ENCODE peak calls at places on chromosomes 12 and 14, in four cellular contexts. A is fibroblast of mammary gland, V is T-helper 22 cell, W is posterior vena cava. I is an unnamed sample.

GRCh38 chr14:69693145-69693544 is 73.8 kb upstream of the SRSF5 start:
- DNase-seq in W (peak), V (no peak), A (peak), I (no peak)

GRCh38 chr12:7602287-7602686 is 63.4 kb downstream of the APOBEC1 start:
- DNase-seq in A (peak), V (no peak), W (no peak), I (peak)

GRCh38 chr12:49332441-49332861 is 4.5 kb downstream of the C1QL4 start:
- DNase-seq in A (no peak), V (no peak), W (peak), I (no peak)

GRCh38 chr12:91513354-91513753 is 330.7 kb upstream of the DCN start:
- DNase-seq in W (no peak), V (no peak), A (peak), I (peak)

GRCh38 chr12:66848967-66849366 is 170.1 kb upstream of the GRIP1 start:
- DNase-seq in W (no peak), V (no peak), A (peak), I (peak)

GRCh38 chr12:18457362-18457761 is 196.0 kb downstream of the PIK3C2G start:
- DNase-seq in V (no peak), A (peak), W (no peak), I (no peak)

GRCh38 chr12:60290532-60290931 is 694.7 kb downstream of the SLC16A7 start:
- DNase-seq in V (no peak), W (no peak), A (no peak), I (no peak)

GRCh38 chr12:43836455-43836989 is 641 bp downstream of the TMEM117 start:
- DNase-seq in V (no peak), A (peak), W (no peak), I (peak)

GRCh38 chr12:29148958-29149690 is at the start of gene FAR2:
- DNase-seq in W (peak), A (peak), V (peak), I (peak)